ENCODE peak calls at places on chromosomes 5 and 9, in five cellular contexts. A is cardiac fibroblast, K is fibroblast of the aortic adventitia, E is vagina, Q is H7. M is an unnamed sample.

GRCh38 chr9:86407022-86407421 is 52.8 kb upstream of the TUT7 start:
- DNase-seq in E (no peak), K (peak), Q (no peak), A (peak), M (peak)

GRCh38 chr5:86679529-86679928 is 61.8 kb downstream of the COX7C start:
- DNase-seq in A (peak), K (peak), E (no peak), Q (peak), M (peak)

GRCh38 chr5:108266235-108266634 is 115.7 kb downstream of the FBXL17 start:
- DNase-seq in K (peak), A (peak), Q (no peak), E (no peak), M (no peak)

GRCh38 chr5:81525690-81526089 is 131.8 kb upstream of the ACOT12 start:
- DNase-seq in Q (no peak), E (no peak), A (peak), K (peak), M (no peak)

GRCh38 chr5:98934581-98934980 is 5.8 kb upstream of the CHD1 start:
- DNase-seq in E (no peak), Q (no peak), A (no peak), K (peak), M (no peak)

GRCh38 chr9:124242331-124243194 is 15.2 kb upstream of the NEK6 start:
- DNase-seq in K (peak), Q (peak), E (no peak), A (peak), M (no peak)

GRCh38 chr5:91151947-91152346 is 231.2 kb downstream of the ARRDC3 start:
- DNase-seq in A (peak), Q (peak), K (peak), E (no peak), M (peak)

GRCh38 chr5:60332244-60333018 is 367.5 kb downstream of the DEPDC1B start:
- DNase-seq in K (peak), Q (no peak), A (no peak), E (no peak), M (no peak)

GRCh38 chr5:35903631-35904203 is 34.7 kb downstream of the CAPSL start:
- DNase-seq in Q (no peak), A (no peak), K (no peak), E (no peak), M (no peak)

GRCh38 chr5:891117-891836 is 1.3 kb downstream of the BRD9 start:
- DNase-seq in A (peak), Q (peak), E (no peak), K (no peak), M (no peak)

GRCh38 chr5:150529147-150529546 is 21.2 kb downstream of the NDST1 start:
- DNase-seq in E (no peak), K (no peak), A (no peak), Q (no peak), M (no peak)

GRCh38 chr9:96381696-96382095 is 1.8 kb downstream of the SLC35D2 start:
- DNase-seq in E (no peak), Q (no peak), A (no peak), K (no peak), M (no peak)

GRCh38 chr9:13568851-13569618 is 289.5 kb upstream of the MPDZ start:
- DNase-seq in K (peak), Q (no peak), A (no peak), E (no peak), M (no peak)

GRCh38 chr9:14400658-14400995 is 86.7 kb upstream of the NFIB start:
- DNase-seq in Q (peak), A (peak), K (peak), E (no peak), M (no peak)

GRCh38 chr5:172428224-172429166 is 25.8 kb downstream of the SH3PXD2B start:
- DNase-seq in A (no peak), E (no peak), Q (no peak), K (no peak), M (no peak)

GRCh38 chr5:95668216-95668615 is 14.6 kb downstream of the SPATA9 start:
- DNase-seq in A (peak), K (peak), Q (no peak), E (no peak), M (no peak)

GRCh38 chr5:95668728-95669127 is 14.1 kb downstream of the SPATA9 start:
- DNase-seq in Q (no peak), E (no peak), A (peak), K (peak), M (no peak)

GRCh38 chr5:95670568-95670967 is 12.2 kb downstream of the SPATA9 start:
- DNase-seq in Q (no peak), E (no peak), A (no peak), K (peak), M (no peak)

GRCh38 chr5:95669985-95670384 is 12.8 kb downstream of the SPATA9 start:
- DNase-seq in E (no peak), A (no peak), K (no peak), Q (no peak), M (no peak)

GRCh38 chr5:95669540-95669939 is 13.3 kb downstream of the SPATA9 start:
- DNase-seq in K (peak), E (no peak), Q (no peak), A (peak), M (no peak)
- H3K4me3 ChIP-seq in K (no peak), E (no peak), Q (no peak), A (no peak), M (no peak)

DNA sequence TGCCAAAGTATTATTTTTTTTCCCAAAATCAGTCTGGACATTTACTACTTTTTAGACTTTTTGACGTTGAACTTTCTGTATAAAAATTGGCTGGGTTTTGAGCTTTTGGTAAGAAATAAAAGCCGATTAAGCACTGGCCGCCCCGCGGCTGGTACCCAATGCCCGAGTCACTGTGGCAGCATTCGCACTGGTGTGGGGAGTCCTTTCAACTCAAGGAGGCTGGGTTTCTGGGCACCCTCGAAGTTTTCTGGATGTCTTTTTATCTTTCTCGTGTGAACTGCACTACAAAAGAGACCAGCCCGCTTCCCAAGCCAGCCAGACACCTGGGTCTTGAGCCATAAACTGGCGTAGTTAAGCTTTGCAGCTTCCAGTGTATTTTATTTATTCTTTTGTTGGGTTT is 72.0 kb upstream of the OTULINL start:
- DNase-seq in Q (peak), A (no peak), K (no peak), E (no peak), M (no peak)
- H3K4me3 ChIP-seq in Q (no peak), A (no peak), K (no peak), E (no peak), M (no peak)

GRCh38 chr5:139273322-139273571 is 20.3 kb upstream of the MATR3 start:
- DNase-seq in K (no peak), A (no peak), Q (peak), E (no peak), M (no peak)
- H3K4me3 ChIP-seq in K (peak), A (peak), Q (peak), E (peak), M (peak)

GRCh38 chr9:132077881-132078280 is 1.8 kb downstream of the MED27 start:
- DNase-seq in E (no peak), A (no peak), K (no peak), Q (no peak), M (no peak)
- H3K4me3 ChIP-seq in E (no peak), A (peak), K (peak), Q (no peak), M (peak)

DNA sequence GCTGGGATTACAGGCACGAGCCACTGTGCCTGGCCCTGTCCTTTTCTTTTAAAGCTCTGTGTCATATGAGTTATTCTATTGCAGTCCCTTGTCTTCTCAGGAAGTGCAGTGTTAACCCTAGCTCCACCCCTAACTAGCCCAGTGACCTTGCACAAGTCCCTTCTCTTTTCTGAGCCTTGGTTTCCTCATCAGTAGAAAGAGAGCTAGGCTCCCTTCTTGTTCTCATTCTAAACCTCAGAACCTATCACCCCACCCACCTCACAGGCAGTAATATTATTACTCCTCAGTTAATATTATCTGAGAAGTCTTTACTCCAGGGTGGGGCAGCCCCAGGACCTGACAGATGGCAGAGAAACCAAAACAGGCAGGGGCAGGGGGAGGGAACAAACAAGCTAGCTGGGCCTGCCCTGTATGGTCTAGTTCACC is 7.2 kb downstream of the CYFIP2 start:
- DNase-seq in K (no peak), Q (no peak), A (no peak), E (no peak), M (no peak)
- H3K4me3 ChIP-seq in K (no peak), Q (no peak), A (no peak), E (no peak), M (no peak)

GRCh38 chr9:129617167-129617566 is 3.7 kb downstream of the C9orf50 start:
- DNase-seq in A (peak), E (no peak), K (peak), Q (peak), M (no peak)

GRCh38 chr9:129623331-129623730 is 2.4 kb upstream of the C9orf50 start:
- DNase-seq in K (peak), A (peak), Q (no peak), E (no peak), M (no peak)

GRCh38 chr9:129624168-129624759 is 1.7 kb upstream of the NTMT1 start:
- DNase-seq in Q (peak), A (peak), K (peak), E (no peak), M (no peak)

GRCh38 chr9:129619787-129620668 is 873 bp downstream of the C9orf50 start:
- DNase-seq in Q (peak), K (no peak), E (no peak), A (no peak), M (no peak)

GRCh38 chr9:129620669-129621295 is at the start of gene C9orf50:
- DNase-seq in Q (peak), E (no peak), K (no peak), A (no peak), M (no peak)
- H3K4me3 ChIP-seq in Q (peak), E (peak), K (peak), A (peak), M (peak)

GRCh38 chr5:178113141-178113787 is at the start of gene N4BP3:
- DNase-seq in K (peak), Q (peak), A (peak), E (no peak), M (no peak)
- H3K4me3 ChIP-seq in K (peak), Q (peak), A (peak), E (peak), M (peak)

DNA sequence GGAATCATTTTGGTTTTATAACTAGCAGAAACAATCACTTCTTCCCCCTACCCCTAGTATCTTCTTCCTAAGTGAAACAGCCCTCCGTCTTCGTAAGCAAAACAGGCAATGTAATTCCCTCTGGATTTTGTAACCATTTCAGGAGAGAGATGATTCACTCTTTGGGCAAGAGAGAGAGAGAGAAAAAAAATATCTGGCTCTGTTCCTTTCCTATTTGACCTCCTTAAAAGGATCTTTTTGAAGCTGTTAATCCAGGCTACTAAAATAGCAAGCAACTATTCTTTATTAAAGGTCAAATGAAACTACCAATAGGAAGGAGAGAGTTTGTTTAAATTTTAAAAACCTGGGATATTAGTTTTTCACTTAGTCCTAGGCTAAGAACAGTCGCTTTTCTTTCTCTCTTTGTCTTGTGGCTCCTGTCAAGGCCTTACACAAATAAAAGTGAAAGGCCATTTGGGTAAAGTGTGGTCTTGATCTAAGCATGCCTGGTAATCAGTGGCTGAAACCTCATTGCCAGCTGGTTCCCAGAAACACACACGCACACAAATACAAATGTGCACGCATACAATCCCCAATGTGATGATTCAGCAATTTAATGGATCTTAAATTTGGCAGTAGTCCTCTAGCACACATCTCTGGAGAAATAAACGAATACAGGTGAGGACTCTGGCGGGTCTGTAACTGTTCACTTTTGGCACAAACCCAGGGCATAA is 70.2 kb downstream of the PRUNE2 start:
- DNase-seq in E (no peak), A (peak), K (peak), Q (no peak), M (peak)
- H3K4me3 ChIP-seq in E (no peak), A (no peak), K (peak), Q (no peak), M (no peak)

GRCh38 chr9:73152445-73152844 is 780 bp downstream of the ANXA1 start:
- DNase-seq in A (peak), Q (no peak), K (peak), E (no peak), M (no peak)

GRCh38 chr9:73149371-73150067 is 2.1 kb upstream of the ANXA1 start:
- DNase-seq in K (peak), Q (no peak), A (peak), E (no peak), M (peak)

GRCh38 chr9:73151653-73152382 is at the start of gene ANXA1:
- DNase-seq in Q (no peak), K (peak), E (no peak), A (peak), M (peak)

GRCh38 chr9:73146113-73146815 is 5.4 kb upstream of the ANXA1 start:
- DNase-seq in E (no peak), A (no peak), K (no peak), Q (no peak), M (no peak)

DNA sequence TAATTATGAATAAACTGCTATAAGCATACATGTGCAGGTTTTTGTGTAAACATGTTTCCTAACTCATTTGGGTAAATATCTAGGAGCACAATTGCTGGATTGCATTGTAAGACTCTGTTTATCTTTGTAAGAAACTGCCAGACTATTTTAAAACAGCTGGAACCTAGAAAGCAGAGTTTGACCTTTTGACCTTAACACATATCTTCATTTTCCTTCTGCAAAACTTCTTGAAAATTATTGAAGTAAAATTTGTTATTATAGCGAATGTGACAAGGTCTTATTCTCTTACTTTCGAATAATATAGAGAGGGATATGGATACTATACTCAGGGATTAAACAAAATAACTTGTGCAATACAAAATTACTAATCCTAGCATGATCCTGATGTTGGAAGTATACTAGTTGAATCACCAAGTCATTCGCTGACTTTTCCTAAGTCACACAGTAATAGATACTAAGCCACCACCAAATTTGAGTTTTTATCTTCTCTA is 3.2 kb upstream of the ANXA1 start:
- DNase-seq in K (peak), Q (no peak), E (no peak), A (peak), M (no peak)
- H3K4me3 ChIP-seq in K (no peak), Q (no peak), E (no peak), A (no peak), M (no peak)